ENCODE peak calls at places on chromosomes 16 and 17, in ten cellular contexts. E, J, F, R, Q, C, H, T, N and I are unnamed samples.

GRCh38 chr17:75094871-75095399 is 7.2 kb downstream of the SLC16A5 start:
- DNase-seq in C (no peak), H (no peak), N (no peak), F (no peak), R (no peak), Q (no peak), E (no peak), J (no peak), T (no peak), I (no peak)

GRCh38 chr17:28718317-28718672 is 627 bp upstream of the RAB34 start:
- DNase-seq in F (no peak), C (no peak), E (no peak), Q (no peak), R (no peak), N (no peak), J (no peak), H (no peak), T (no peak), I (no peak)

GRCh38 chr17:36722121-36722902 is 120.9 kb downstream of the MRM1 start:
- DNase-seq in N (peak; percentile 84), Q (peak; percentile 91), F (peak; percentile 66), H (peak; percentile 84), E (peak; percentile 81), C (peak; percentile 71), R (peak; percentile 28), T (no peak), J (no peak), I (peak; percentile 61)

GRCh38 chr17:79747508-79748295 is 17.0 kb downstream of the ENPP7 start:
- DNase-seq in N (peak; percentile 46), F (no peak), R (no peak), T (no peak), C (no peak), H (no peak), Q (no peak), E (no peak), J (no peak), I (no peak)

GRCh38 chr17:29595107-29595942 is 2.4 kb downstream of the ANKRD13B start:
- DNase-seq in H (no peak), T (no peak), C (no peak), J (no peak), F (no peak), N (no peak), R (no peak), E (no peak), Q (no peak), I (no peak)

GRCh38 chr17:45294506-45294905 is 22.3 kb downstream of the MAP3K14 start:
- DNase-seq in N (no peak), C (no peak), E (no peak), R (peak; percentile 87), H (no peak), Q (no peak), J (no peak), F (no peak), T (no peak), I (peak; percentile 82)

GRCh38 chr17:71801301-71801700 is 319.5 kb upstream of the SOX9 start:
- DNase-seq in J (no peak), N (no peak), E (no peak), Q (no peak), R (peak; percentile 26), H (no peak), T (no peak), F (no peak), C (no peak), I (no peak)

GRCh38 chr16:71637398-71637797 is 11.4 kb downstream of the MARVELD3 start:
- DNase-seq in E (no peak), N (no peak), F (no peak), C (no peak), J (no peak), T (no peak), H (no peak), Q (no peak), R (no peak), I (no peak)

GRCh38 chr17:48483471-48484131 is 47.2 kb downstream of the HOXB1 start:
- DNase-seq in J (no peak), R (peak; percentile 99), E (peak; percentile 33), F (no peak), H (no peak), Q (peak; percentile 53), N (no peak), C (peak; percentile 79), T (no peak), I (peak; percentile 69)

GRCh38 chr17:42252528-42253172 is 23.5 kb downstream of the STAT5B start:
- DNase-seq in E (no peak), N (peak; percentile 69), H (no peak), Q (no peak), T (no peak), C (no peak), J (no peak), R (peak; percentile 45), F (no peak), I (no peak)

GRCh38 chr17:28381141-28381825 is 9.8 kb downstream of the SARM1 start:
- DNase-seq in T (no peak), Q (no peak), F (no peak), N (no peak), C (no peak), E (no peak), R (no peak), J (peak; percentile 82), H (no peak), I (peak; percentile 48)

GRCh38 chr17:42038221-42038973 is 12.0 kb downstream of the C17orf113 start:
- DNase-seq in Q (no peak), E (no peak), T (no peak), H (no peak), C (no peak), R (no peak), F (no peak), J (no peak), N (no peak), I (no peak)

GRCh38 chr17:34850964-34851363 is 110.3 kb downstream of the CCT6B start:
- DNase-seq in R (no peak), E (no peak), Q (no peak), H (no peak), C (no peak), N (no peak), F (no peak), J (no peak), T (no peak), I (no peak)

GRCh38 chr16:64920211-64920610 is 201.7 kb downstream of the CDH11 start:
- DNase-seq in F (no peak), N (no peak), R (no peak), J (no peak), T (no peak), H (no peak), C (no peak), E (no peak), Q (no peak), I (no peak)

GRCh38 chr17:76997981-76998531 is 129.9 kb downstream of the MGAT5B start:
- DNase-seq in T (no peak), N (no peak), F (peak; percentile 23), C (no peak), J (peak; percentile 70), Q (peak; percentile 45), H (peak; percentile 72), R (no peak), E (peak; percentile 74), I (no peak)

GRCh38 chr17:15963670-15964110 is 18.8 kb downstream of the ADORA2B start:
- DNase-seq in H (no peak), C (no peak), Q (no peak), E (no peak), T (no peak), N (no peak), J (no peak), R (peak; percentile 59), F (no peak), I (no peak)

GRCh38 chr16:67934306-67935095 is 2.1 kb downstream of the PSMB10 start:
- DNase-seq in Q (no peak), H (no peak), N (peak; percentile 25), F (no peak), J (no peak), R (no peak), E (no peak), C (no peak), T (no peak), I (no peak)

GRCh38 chr17:38980455-38981217 is 13.4 kb upstream of the FBXO47 start:
- DNase-seq in Q (no peak), T (no peak), N (no peak), R (peak; percentile 70), C (no peak), H (no peak), J (no peak), F (no peak), E (no peak), I (no peak)